ENCODE peak calls at places on chromosomes 2 and 18, in nine cellular contexts. One of them, this sample, is unnamed. For H3K4me1, the result is how much of the 10 kb centered on the place peaks cover.

GRCh38 chr18:65968605-65969004 is 217.8 kb downstream of the CDH7 start:
- DNase-seq in body of pancreas: no peak
- DNase-seq in HCT116: no peak
- DNase-seq in adrenal gland: no peak
- DNase-seq in sigmoid colon: no peak
- DNase-seq in HepG2: no peak
- DNase-seq in spleen: no peak
- DNase-seq in Peyer's patch: no peak
- DNase-seq in ovary: no peak
- DNase-seq in this sample: no peak

GRCh38 chr2:238434846-238435751 is 8.4 kb downstream of the ASB1 start:
- DNase-seq in body of pancreas: no peak
- DNase-seq in HCT116: no peak
- DNase-seq in adrenal gland: no peak
- DNase-seq in sigmoid colon: no peak
- DNase-seq in HepG2: peak
- DNase-seq in spleen: no peak
- DNase-seq in Peyer's patch: no peak
- DNase-seq in ovary: no peak
- DNase-seq in this sample: no peak

GRCh38 chr2:28347596-28347995 is 45.1 kb upstream of the FOSL2 start:
- DNase-seq in body of pancreas: no peak
- DNase-seq in HCT116: no peak
- DNase-seq in adrenal gland: no peak
- DNase-seq in sigmoid colon: peak
- DNase-seq in HepG2: no peak
- DNase-seq in spleen: peak
- DNase-seq in Peyer's patch: no peak
- DNase-seq in ovary: no peak
- DNase-seq in this sample: no peak

GRCh38 chr18:63111549-63112402 is 207.8 kb downstream of the BCL2 start:
- DNase-seq in body of pancreas: no peak
- DNase-seq in HCT116: no peak
- DNase-seq in adrenal gland: peak
- DNase-seq in sigmoid colon: no peak
- DNase-seq in HepG2: no peak
- DNase-seq in spleen: no peak
- DNase-seq in Peyer's patch: no peak
- DNase-seq in ovary: no peak
- DNase-seq in this sample: peak

GRCh38 chr2:217086038-217086522 is 226.2 kb upstream of the TNP1 start:
- DNase-seq in body of pancreas: no peak
- DNase-seq in HCT116: no peak
- DNase-seq in adrenal gland: no peak
- DNase-seq in sigmoid colon: no peak
- DNase-seq in HepG2: no peak
- DNase-seq in spleen: no peak
- DNase-seq in Peyer's patch: no peak
- DNase-seq in ovary: no peak
- DNase-seq in this sample: no peak

GRCh38 chr2:231039821-231040364 is 2.6 kb downstream of the C2orf72 start:
- DNase-seq in body of pancreas: no peak
- DNase-seq in HCT116: no peak
- DNase-seq in adrenal gland: no peak
- DNase-seq in sigmoid colon: no peak
- DNase-seq in HepG2: peak
- DNase-seq in spleen: no peak
- DNase-seq in Peyer's patch: no peak
- DNase-seq in ovary: no peak
- DNase-seq in this sample: no peak

GRCh38 chr2:77363277-77363676 is 158.9 kb downstream of the LRRTM4 start:
- DNase-seq in body of pancreas: no peak
- DNase-seq in HCT116: no peak
- DNase-seq in adrenal gland: no peak
- DNase-seq in sigmoid colon: no peak
- DNase-seq in HepG2: no peak
- DNase-seq in spleen: no peak
- DNase-seq in Peyer's patch: no peak
- DNase-seq in ovary: no peak
- DNase-seq in this sample: no peak

GRCh38 chr2:221097568-221097915 is 474.6 kb downstream of the EPHA4 start:
- DNase-seq in body of pancreas: no peak
- DNase-seq in HCT116: no peak
- DNase-seq in adrenal gland: no peak
- DNase-seq in sigmoid colon: no peak
- DNase-seq in HepG2: no peak
- DNase-seq in spleen: no peak
- DNase-seq in Peyer's patch: no peak
- DNase-seq in ovary: no peak
- DNase-seq in this sample: no peak

GRCh38 chr2:239075918-239076727 is 228.2 kb downstream of the TWIST2 start:
- DNase-seq in body of pancreas: no peak
- DNase-seq in HCT116: no peak
- DNase-seq in adrenal gland: no peak
- DNase-seq in sigmoid colon: no peak
- DNase-seq in HepG2: no peak
- DNase-seq in spleen: no peak
- DNase-seq in Peyer's patch: peak
- DNase-seq in ovary: no peak
- DNase-seq in this sample: no peak

GRCh38 chr18:67385455-67385854 is 131.1 kb downstream of the DSEL start:
- DNase-seq in body of pancreas: no peak
- DNase-seq in HCT116: no peak
- DNase-seq in adrenal gland: no peak
- DNase-seq in sigmoid colon: no peak
- DNase-seq in HepG2: peak
- DNase-seq in spleen: no peak
- DNase-seq in Peyer's patch: no peak
- DNase-seq in ovary: no peak
- DNase-seq in this sample: no peak

GRCh38 chr2:43193996-43194869 is 32.2 kb downstream of the ZFP36L2 start:
- DNase-seq in body of pancreas: peak
- DNase-seq in HCT116: no peak
- DNase-seq in adrenal gland: no peak
- DNase-seq in sigmoid colon: no peak
- DNase-seq in HepG2: peak
- DNase-seq in spleen: no peak
- DNase-seq in Peyer's patch: peak
- DNase-seq in ovary: no peak
- DNase-seq in this sample: no peak

GRCh38 chr2:112690853-112691390 is 29.9 kb upstream of the NT5DC4 start:
- DNase-seq in body of pancreas: peak
- DNase-seq in HCT116: peak
- DNase-seq in adrenal gland: peak
- DNase-seq in sigmoid colon: peak
- DNase-seq in HepG2: peak
- DNase-seq in spleen: peak
- DNase-seq in Peyer's patch: peak
- DNase-seq in ovary: peak
- DNase-seq in this sample: peak

GRCh38 chr2:229492034-229492433 is 220.9 kb upstream of the PID1 start:
- DNase-seq in body of pancreas: no peak
- DNase-seq in HCT116: no peak
- DNase-seq in adrenal gland: no peak
- DNase-seq in sigmoid colon: no peak
- DNase-seq in HepG2: no peak
- DNase-seq in spleen: no peak
- DNase-seq in Peyer's patch: no peak
- DNase-seq in ovary: no peak
- DNase-seq in this sample: no peak

DNA sequence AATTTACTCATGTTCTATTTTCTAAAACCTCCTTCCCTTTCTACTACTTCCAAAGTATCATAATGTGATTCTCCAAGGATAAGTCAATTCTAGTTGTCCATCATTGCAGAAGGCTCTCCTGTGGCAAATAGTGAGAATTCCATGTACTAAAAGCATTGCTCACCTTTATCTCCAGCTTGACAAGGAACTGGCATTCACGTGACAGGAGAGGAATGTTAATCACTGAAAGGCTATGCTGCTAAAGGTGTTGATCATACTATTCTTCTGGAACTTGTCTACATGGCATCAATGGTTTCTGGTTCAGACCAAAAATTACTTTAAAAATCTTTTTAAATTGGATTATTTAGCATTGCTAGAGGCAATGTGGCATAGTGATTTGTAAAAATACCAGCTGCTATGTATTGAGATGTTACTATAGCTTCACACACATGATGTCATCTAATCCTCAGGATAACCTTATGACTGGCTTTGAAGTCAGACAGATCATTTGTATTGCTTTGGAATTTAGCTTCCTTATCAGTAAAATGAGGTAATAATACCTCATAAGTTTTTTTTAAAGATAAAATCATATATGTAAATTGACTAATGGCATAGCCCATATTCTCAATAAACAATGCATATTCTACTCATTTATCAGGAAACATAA is 414.4 kb downstream of the MTX2 start:
- DNase-seq in body of pancreas: no peak
- DNase-seq in HCT116: no peak
- DNase-seq in adrenal gland: no peak
- DNase-seq in sigmoid colon: no peak
- DNase-seq in HepG2: no peak
- DNase-seq in spleen: no peak
- DNase-seq in Peyer's patch: no peak
- DNase-seq in ovary: no peak
- DNase-seq in this sample: no peak
- H3K4me1 ChIP-seq in body of pancreas: under half
- H3K4me1 ChIP-seq in HCT116: under half
- H3K4me1 ChIP-seq in adrenal gland: under half
- H3K4me1 ChIP-seq in sigmoid colon: under half
- H3K4me1 ChIP-seq in HepG2: under half
- H3K4me1 ChIP-seq in spleen: under half
- H3K4me1 ChIP-seq in Peyer's patch: under half
- H3K4me1 ChIP-seq in ovary: under half
- H3K4me1 ChIP-seq in this sample: under half

GRCh38 chr2:181312515-181312927 is 144.7 kb upstream of the ITGA4 start:
- DNase-seq in body of pancreas: no peak
- DNase-seq in HCT116: no peak
- DNase-seq in adrenal gland: no peak
- DNase-seq in sigmoid colon: no peak
- DNase-seq in HepG2: no peak
- DNase-seq in spleen: peak
- DNase-seq in Peyer's patch: no peak
- DNase-seq in ovary: no peak
- DNase-seq in this sample: no peak
- TF ChIP-seq POLR2A in body of pancreas: no peak
- TF ChIP-seq POLR2A in HCT116: no peak
- TF ChIP-seq POLR2A in adrenal gland: no peak
- TF ChIP-seq POLR2A in sigmoid colon: no peak
- TF ChIP-seq POLR2A in HepG2: no peak
- TF ChIP-seq POLR2A in spleen: no peak
- TF ChIP-seq POLR2A in Peyer's patch: no peak
- TF ChIP-seq POLR2A in ovary: no peak
- TF ChIP-seq POLR2A in this sample: no peak

GRCh38 chr2:75563591-75563990 is 2.9 kb upstream of the EVA1A start:
- DNase-seq in body of pancreas: no peak
- DNase-seq in HCT116: no peak
- DNase-seq in adrenal gland: no peak
- DNase-seq in sigmoid colon: no peak
- DNase-seq in HepG2: no peak
- DNase-seq in spleen: no peak
- DNase-seq in Peyer's patch: no peak
- DNase-seq in ovary: no peak
- DNase-seq in this sample: no peak

GRCh38 chr2:75568174-75568573 is 7.4 kb upstream of the EVA1A start:
- DNase-seq in body of pancreas: no peak
- DNase-seq in HCT116: no peak
- DNase-seq in adrenal gland: no peak
- DNase-seq in sigmoid colon: no peak
- DNase-seq in HepG2: no peak
- DNase-seq in spleen: no peak
- DNase-seq in Peyer's patch: no peak
- DNase-seq in ovary: no peak
- DNase-seq in this sample: no peak

GRCh38 chr2:75564026-75564688 is 3.4 kb upstream of the EVA1A start:
- DNase-seq in body of pancreas: no peak
- DNase-seq in HCT116: no peak
- DNase-seq in adrenal gland: no peak
- DNase-seq in sigmoid colon: no peak
- DNase-seq in HepG2: no peak
- DNase-seq in spleen: no peak
- DNase-seq in Peyer's patch: no peak
- DNase-seq in ovary: no peak
- DNase-seq in this sample: no peak

GRCh38 chr2:75564713-75565369 is 4.1 kb upstream of the EVA1A start:
- DNase-seq in body of pancreas: no peak
- DNase-seq in HCT116: no peak
- DNase-seq in adrenal gland: no peak
- DNase-seq in sigmoid colon: no peak
- DNase-seq in HepG2: no peak
- DNase-seq in spleen: no peak
- DNase-seq in Peyer's patch: no peak
- DNase-seq in ovary: no peak
- DNase-seq in this sample: no peak

DNA sequence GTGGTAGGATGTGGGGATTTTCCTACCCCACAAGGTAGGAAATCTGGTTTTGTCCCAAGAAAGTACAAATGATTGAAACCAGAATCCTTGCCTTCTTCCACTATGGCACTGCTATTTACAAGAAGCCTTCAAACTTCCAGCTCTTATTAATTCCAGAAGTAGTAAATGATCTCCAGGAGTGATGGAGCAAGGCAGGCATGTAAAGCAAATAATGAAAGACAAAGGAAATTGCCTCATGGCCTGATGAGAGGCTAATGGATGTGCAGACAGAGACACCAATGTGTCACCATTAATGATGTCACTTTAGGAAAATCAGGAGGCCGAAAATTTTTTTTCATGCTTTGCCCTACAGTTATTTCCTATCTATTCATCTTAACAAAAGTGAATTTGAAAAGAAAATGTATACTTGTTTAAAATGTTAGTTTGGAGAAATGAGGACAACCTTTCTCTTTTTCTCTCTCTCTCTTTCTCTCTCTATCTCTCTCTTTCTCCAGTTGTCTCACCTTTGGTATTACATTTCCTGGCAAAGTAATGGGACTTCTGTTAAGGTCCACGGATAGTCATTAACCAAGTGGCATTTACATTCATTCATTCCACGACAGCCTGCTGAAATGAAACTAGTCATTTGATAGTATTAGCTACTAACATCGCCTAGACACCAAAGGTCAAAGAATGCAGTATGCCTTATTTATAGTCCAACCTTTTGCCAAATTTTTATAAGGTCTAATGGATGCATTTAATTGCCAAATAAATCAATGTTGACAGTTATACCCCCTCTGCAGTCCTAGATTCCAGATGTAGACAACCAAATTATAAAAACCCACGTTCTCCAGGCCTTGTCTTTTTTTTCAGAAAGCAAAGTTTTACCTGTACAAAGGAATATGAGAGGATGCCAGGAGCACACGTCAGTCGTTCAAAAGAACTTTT is 5.0 kb upstream of the EVA1A start:
- DNase-seq in body of pancreas: no peak
- DNase-seq in HCT116: no peak
- DNase-seq in adrenal gland: no peak
- DNase-seq in sigmoid colon: no peak
- DNase-seq in HepG2: peak
- DNase-seq in spleen: no peak
- DNase-seq in Peyer's patch: no peak
- DNase-seq in ovary: no peak
- DNase-seq in this sample: no peak
- H3K4me1 ChIP-seq in body of pancreas: under half
- H3K4me1 ChIP-seq in HCT116: under half
- H3K4me1 ChIP-seq in adrenal gland: under half
- H3K4me1 ChIP-seq in sigmoid colon: under half
- H3K4me1 ChIP-seq in HepG2: half or more
- H3K4me1 ChIP-seq in spleen: under half
- H3K4me1 ChIP-seq in Peyer's patch: under half
- H3K4me1 ChIP-seq in ovary: under half
- H3K4me1 ChIP-seq in this sample: under half

GRCh38 chr2:46164581-46165301 is 132.5 kb upstream of the EPAS1 start:
- DNase-seq in body of pancreas: peak
- DNase-seq in HCT116: no peak
- DNase-seq in adrenal gland: peak
- DNase-seq in sigmoid colon: peak
- DNase-seq in HepG2: no peak
- DNase-seq in spleen: no peak
- DNase-seq in Peyer's patch: no peak
- DNase-seq in ovary: peak
- DNase-seq in this sample: peak
- TF ChIP-seq POLR2A in body of pancreas: no peak
- TF ChIP-seq POLR2A in HCT116: no peak
- TF ChIP-seq POLR2A in adrenal gland: no peak
- TF ChIP-seq POLR2A in sigmoid colon: no peak
- TF ChIP-seq POLR2A in HepG2: no peak
- TF ChIP-seq POLR2A in spleen: no peak
- TF ChIP-seq POLR2A in Peyer's patch: no peak
- TF ChIP-seq POLR2A in ovary: no peak
- TF ChIP-seq POLR2A in this sample: no peak